ENCODE peak calls at places on chromosomes 11 and 22, in nine cellular contexts. B, G, D, L, Z, Y, C, I and W are unnamed samples.

GRCh38 chr11:27619039-27619438 is 81.2 kb downstream of the BDNF start:
- DNase-seq in Z (no peak), C (peak; percentile 15), Y (no peak), L (peak; percentile 5), I (no peak), B (no peak), D (no peak), G (peak; percentile 9), W (no peak)

GRCh38 chr11:75719089-75719638 is 1.5 kb downstream of the MOGAT2 start:
- DNase-seq in I (no peak), G (no peak), L (no peak), C (no peak), Z (no peak), B (no peak), Y (no peak), D (no peak), W (no peak)

GRCh38 chr11:131246589-131247164 is 123.7 kb upstream of the NTM start:
- DNase-seq in Z (no peak), B (no peak), G (no peak), L (no peak), Y (no peak), C (no peak), I (peak; percentile 86), D (no peak), W (no peak)

GRCh38 chr11:2201542-2201941 is 29.9 kb upstream of the TH start:
- DNase-seq in I (no peak), G (no peak), C (no peak), B (no peak), L (no peak), Z (no peak), D (no peak), Y (peak; percentile 5), W (no peak)

GRCh38 chr11:124961972-124962609 is 8.1 kb downstream of the CCDC15 start:
- DNase-seq in I (no peak), G (peak; percentile 90), Y (no peak), C (peak; percentile 81), Z (peak; percentile 71), D (peak; percentile 85), B (no peak), L (peak; percentile 69), W (peak; percentile 75)

GRCh38 chr11:19768815-19769214 is 56.2 kb downstream of the NAV2 start:
- DNase-seq in D (no peak), L (no peak), G (no peak), I (no peak), C (no peak), Y (no peak), Z (no peak), B (no peak), W (no peak)

GRCh38 chr11:126518130-126518995 is 162.9 kb downstream of the ST3GAL4 start:
- DNase-seq in B (no peak), I (no peak), G (no peak), D (no peak), L (no peak), C (no peak), Z (no peak), Y (no peak), W (no peak)

GRCh38 chr22:44828193-44828592 is 75.8 kb downstream of the ARHGAP8 start:
- DNase-seq in L (no peak), Y (no peak), G (peak; percentile 2), D (peak; percentile 21), C (no peak), B (no peak), I (peak; percentile 69), Z (no peak), W (no peak)

DNA sequence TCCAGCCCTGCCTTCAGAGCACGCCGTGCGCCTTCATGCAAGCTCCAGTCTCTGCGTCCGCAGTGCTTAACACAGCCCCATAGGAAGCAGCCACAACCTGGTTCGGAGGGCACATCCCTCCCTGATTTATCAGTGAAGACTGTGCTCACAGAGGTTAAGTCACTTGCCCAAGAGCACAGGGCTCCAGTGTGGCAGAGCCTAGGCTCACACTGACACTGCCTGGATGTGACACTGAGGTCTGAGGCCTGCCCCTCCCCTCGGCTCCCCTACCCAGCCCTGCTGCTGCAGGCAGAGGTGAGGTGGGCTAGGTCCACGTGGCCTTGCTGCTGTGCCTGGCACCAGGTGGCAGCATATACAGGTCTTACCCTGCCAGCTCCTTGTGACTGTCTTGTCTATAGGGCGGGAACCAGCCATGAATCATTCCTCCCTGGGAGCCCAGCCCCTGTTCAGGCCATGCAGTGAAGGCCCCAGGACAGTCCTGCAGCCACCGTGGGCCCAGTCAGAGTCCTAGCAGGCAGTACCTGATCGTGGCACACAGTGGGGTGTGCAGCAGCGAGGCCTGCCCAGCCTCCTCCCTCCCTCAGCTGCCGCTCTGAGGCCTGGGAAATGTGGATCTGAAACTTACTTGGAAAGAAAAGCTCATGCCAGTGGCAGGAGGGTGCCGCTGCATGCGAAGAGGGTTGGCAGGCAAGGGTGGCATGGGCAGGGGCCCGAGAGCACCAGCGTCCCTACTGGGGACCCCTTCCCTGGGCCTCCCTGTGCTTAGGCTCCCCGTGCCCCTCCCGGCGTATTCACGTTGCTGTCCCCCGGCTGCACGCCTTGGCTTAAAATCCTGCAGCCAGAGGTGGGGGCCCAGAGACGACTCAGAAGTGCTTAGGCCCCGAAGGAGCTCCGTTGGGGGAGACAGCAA is 1.2 kb upstream of the CERK start:
- DNase-seq in D (no peak), Y (peak; percentile 77), C (peak; percentile 50), L (peak; percentile 16), Z (peak; percentile 81), I (peak; percentile 64), B (no peak), G (peak; percentile 80), W (no peak)
- TF ChIP-seq CTCF in D (no peak), Y (peak; percentile 20), C (no peak), L (peak; percentile 26), Z (peak; percentile 71), I (no peak), B (no peak), G (peak; percentile 31), W (no peak)

GRCh38 chr11:63906585-63906984 is 10.4 kb downstream of the RCOR2 start:
- DNase-seq in B (no peak), C (no peak), L (no peak), I (no peak), G (peak; percentile 33), D (no peak), Y (no peak), Z (no peak), W (no peak)
- TF ChIP-seq CTCF in B (no peak), C (peak; percentile 20), L (peak; percentile 13), I (peak; percentile 59), G (no peak), D (peak; percentile 37), Y (peak; percentile 15), Z (peak; percentile 4), W (peak; percentile 5)

GRCh38 chr22:29689872-29690213 is 30.0 kb upstream of the CABP7 start:
- DNase-seq in L (peak; percentile 46), C (peak; percentile 47), D (peak; percentile 50), G (peak; percentile 60), Y (peak; percentile 76), I (peak; percentile 85), B (no peak), Z (no peak), W (no peak)
- TF ChIP-seq CTCF in L (peak; percentile 87), C (peak; percentile 73), D (peak; percentile 62), G (peak; percentile 85), Y (peak; percentile 58), I (peak; percentile 87), B (peak; percentile 34), Z (peak; percentile 56), W (peak; percentile 77)

GRCh38 chr11:128095459-128096096 is 491.8 kb downstream of the ETS1 start:
- DNase-seq in Z (peak; percentile 2), L (peak; percentile 88), I (no peak), D (peak; percentile 72), Y (no peak), C (peak; percentile 82), B (no peak), G (peak; percentile 95), W (peak; percentile 86)
- TF ChIP-seq CTCF in Z (no peak), L (no peak), I (peak; percentile 9), D (no peak), Y (no peak), C (peak; percentile 14), B (no peak), G (peak; percentile 23), W (peak; percentile 7)

DNA sequence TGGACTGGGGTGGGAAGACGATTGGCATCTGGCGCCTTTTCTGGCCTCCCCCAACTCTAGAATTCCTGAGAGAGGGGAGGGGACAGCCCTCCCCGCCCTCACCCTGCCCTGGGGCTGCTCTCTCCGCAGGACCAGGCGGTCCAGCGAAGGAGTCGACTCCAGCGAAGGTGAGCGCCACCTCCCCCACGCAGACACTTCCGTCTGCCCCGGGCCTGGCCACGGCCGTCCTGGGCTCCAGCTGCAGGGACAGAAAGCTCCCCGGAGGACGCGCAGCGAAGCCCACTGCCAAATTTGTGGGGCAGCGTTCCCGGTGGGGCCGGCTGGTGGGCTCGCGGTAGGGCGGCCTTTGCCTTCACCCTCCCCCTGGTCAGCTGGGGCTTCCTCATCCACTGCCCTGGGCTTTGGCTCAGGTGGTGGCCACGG is 670 bp downstream of the SSH3 start:
- DNase-seq in B (no peak), I (peak; percentile 38), L (peak; percentile 14), Z (no peak), C (no peak), Y (peak; percentile 74), D (no peak), G (no peak), W (no peak)
- TF ChIP-seq CTCF in B (no peak), I (no peak), L (no peak), Z (no peak), C (no peak), Y (no peak), D (no peak), G (no peak), W (no peak)

GRCh38 chr11:110096369-110096976 is 3.3 kb downstream of the ZC3H12C start:
- DNase-seq in C (no peak), D (no peak), G (no peak), Y (no peak), I (no peak), L (no peak), Z (no peak), B (no peak), W (no peak)

GRCh38 chr11:110100476-110101240 is 7.5 kb downstream of the ZC3H12C start:
- DNase-seq in Z (no peak), I (no peak), D (no peak), L (no peak), Y (no peak), G (no peak), C (peak; percentile 21), B (no peak), W (no peak)

GRCh38 chr11:110097459-110098012 is 4.3 kb downstream of the ZC3H12C start:
- DNase-seq in Y (no peak), G (no peak), C (no peak), L (peak; percentile 14), B (no peak), Z (no peak), D (no peak), I (no peak), W (no peak)

GRCh38 chr11:110095554-110095953 is 2.4 kb downstream of the ZC3H12C start:
- DNase-seq in C (no peak), Z (peak; percentile 8), Y (no peak), I (no peak), L (peak; percentile 28), D (peak; percentile 84), B (no peak), G (peak; percentile 45), W (no peak)

GRCh38 chr11:110098645-110099044 is 5.5 kb downstream of the ZC3H12C start:
- DNase-seq in C (no peak), Y (no peak), B (no peak), G (no peak), I (no peak), Z (no peak), L (no peak), D (no peak), W (no peak)
- TF ChIP-seq CTCF in C (no peak), Y (no peak), B (no peak), G (no peak), I (no peak), Z (no peak), L (no peak), D (no peak), W (no peak)